ENCODE peak calls at places on chromosomes 2 and 18, in four cellular contexts. A, L, P and Y are unnamed samples.

GRCh38 chr18:986071-986470 is 81.4 kb downstream of the ADCYAP1 start:
- DNase-seq in A (no peak), L (no peak), P (no peak), Y (no peak)

GRCh38 chr2:111975053-111975552 is 76.7 kb downstream of the MERTK start:
- DNase-seq in A (no peak), L (no peak), P (peak; percentile 67), Y (no peak)

GRCh38 chr18:7017013-7017412 is 100.6 kb downstream of the LAMA1 start:
- DNase-seq in A (no peak), L (no peak), P (no peak), Y (no peak)

GRCh38 chr2:95300391-95300938 is 3.3 kb downstream of the KCNIP3 start:
- DNase-seq in A (no peak), L (no peak), P (no peak), Y (no peak)

GRCh38 chr2:154758871-154759270 is 60.4 kb downstream of the KCNJ3 start:
- DNase-seq in A (peak; percentile 66), L (no peak), P (no peak), Y (no peak)

GRCh38 chr2:217979151-217979811 is 23.5 kb downstream of the TNS1 start:
- DNase-seq in A (no peak), L (peak; percentile 63), P (no peak), Y (peak; percentile 33)

GRCh38 chr2:79887747-79888374 is 375.0 kb downstream of the CTNNA2 start:
- DNase-seq in A (peak; percentile 73), L (no peak), P (peak; percentile 12), Y (no peak)

GRCh38 chr2:151808258-151809072 is 19.8 kb downstream of the ARL5A start:
- DNase-seq in A (no peak), L (no peak), P (no peak), Y (no peak)

GRCh38 chr2:88835726-88836125 is 144.3 kb downstream of the RPIA start:
- DNase-seq in A (no peak), L (no peak), P (no peak), Y (no peak)

GRCh38 chr2:153106802-153107477 is 371.6 kb downstream of the RPRM start:
- DNase-seq in A (no peak), L (no peak), P (no peak), Y (no peak)

GRCh38 chr2:141109633-141110032 is 1021.2 kb downstream of the LRP1B start:
- DNase-seq in A (no peak), L (no peak), P (no peak), Y (no peak)

GRCh38 chr2:202018950-202019349 is 14.7 kb upstream of the FZD7 start:
- DNase-seq in A (no peak), L (no peak), P (no peak), Y (no peak)

GRCh38 chr2:234145511-234145910 is 95.0 kb downstream of the SPP2 start:
- DNase-seq in A (no peak), L (no peak), P (no peak), Y (no peak)

GRCh38 chr2:7899241-7899640 is 782.6 kb upstream of the ID2 start:
- DNase-seq in A (peak; percentile 57), L (no peak), P (no peak), Y (no peak)

GRCh38 chr2:209411296-209411695 is 12.6 kb upstream of the MAP2 start:
- DNase-seq in A (no peak), L (no peak), P (no peak), Y (no peak)